ENCODE peak calls at places on chromosomes 3 and 15, in ten cellular contexts. V is activated CD4-positive, CD25-positive, alpha-beta regulatory T cell treated with anti-CD3 and anti-CD28 coated beads, Interleukin-2, amount 50 U/mL, for 72 hours; T is HCEC 1CT; L is CD8-positive, alpha-beta T cell; C is activated gamma-delta T cell treated with Interleukin-2 at 50 U/mL for 16 hours; U is AG09309; P is NCI-H526 treated with DMSO at 0.1 percent for 48 hours; I is NAMALWA; M is endothelial cell; Z is C1 segment of cervical spinal cord. E is an unnamed sample.
A peak's percentile ranks its signal among the peaks of the same experiment; 100 is the strongest.

GRCh38 chr3:116474356-116475200 is 29.3 kb upstream of the LSAMP start:
- DNase-seq in V (no peak), T (no peak), L (no peak), C (no peak), U (no peak), P (no peak), I (no peak), M (no peak), Z (no peak), E (peak; percentile 58)

GRCh38 chr3:177934001-177934891 is 602.0 kb upstream of the KCNMB2 start:
- DNase-seq in V (no peak), T (peak; percentile 32), L (no peak), C (no peak), U (peak; percentile 81), P (no peak), I (no peak), M (no peak), Z (no peak), E (peak; percentile 27)

GRCh38 chr3:107753494-107753893 is 230.7 kb downstream of the BBX start:
- DNase-seq in V (no peak), T (peak; percentile 33), L (no peak), C (peak; percentile 4), U (no peak), P (peak; percentile 36), I (peak; percentile 65), M (peak; percentile 67), Z (no peak), E (peak; percentile 29)

GRCh38 chr3:187914231-187914630 is 169.0 kb upstream of the BCL6 start:
- DNase-seq in V (no peak), T (no peak), L (no peak), C (no peak), U (no peak), P (no peak), I (no peak), M (no peak), Z (no peak), E (no peak)

GRCh38 chr15:76340802-76341365 is 4.3 kb downstream of the ISL2 start:
- DNase-seq in V (no peak), T (no peak), L (peak; percentile 27), C (no peak), U (no peak), P (peak; percentile 51), I (no peak), M (no peak), Z (no peak), E (no peak)

GRCh38 chr3:152760024-152760563 is 74.8 kb upstream of the P2RY1 start:
- DNase-seq in V (no peak), T (no peak), L (no peak), C (no peak), U (no peak), P (no peak), I (no peak), M (no peak), Z (no peak), E (no peak)

GRCh38 chr3:59246719-59247401 is 197.0 kb upstream of the CFAP20DC start:
- DNase-seq in V (no peak), T (no peak), L (no peak), C (no peak), U (no peak), P (no peak), I (peak; percentile 3), M (no peak), Z (no peak), E (no peak)

GRCh38 chr3:186722457-186722856 is 5.3 kb downstream of the KNG1 start:
- DNase-seq in V (no peak), T (peak; percentile 21), L (no peak), C (no peak), U (no peak), P (no peak), I (no peak), M (no peak), Z (no peak), E (peak; percentile 11)

GRCh38 chr15:36334059-36334458 is 245.4 kb upstream of the CDIN1 start:
- DNase-seq in V (no peak), T (peak; percentile 62), L (no peak), C (no peak), U (peak; percentile 8), P (no peak), I (no peak), M (no peak), Z (no peak), E (peak; percentile 89)

GRCh38 chr3:42590989-42591756 is 513 bp downstream of the SS18L2 start:
- DNase-seq in V (peak; percentile 38), T (no peak), L (no peak), C (no peak), U (no peak), P (no peak), I (no peak), M (peak; percentile 11), Z (no peak), E (no peak)

GRCh38 chr15:92897620-92898019 is 2.5 kb upstream of the CHD2 start:
- DNase-seq in V (no peak), T (no peak), L (no peak), C (no peak), U (no peak), P (no peak), I (no peak), M (no peak), Z (no peak), E (no peak)

GRCh38 chr3:59519094-59519493 is 469.3 kb upstream of the CFAP20DC start:
- DNase-seq in V (no peak), T (no peak), L (no peak), C (no peak), U (no peak), P (no peak), I (no peak), M (no peak), Z (no peak), E (no peak)

GRCh38 chr3:184766555-184767261 is 45.3 kb upstream of the VPS8 start:
- DNase-seq in V (no peak), T (no peak), L (no peak), C (no peak), U (no peak), P (peak; percentile 33), I (no peak), M (no peak), Z (no peak), E (peak; percentile 42)

GRCh38 chr3:128735884-128736283 is 9.9 kb downstream of the RAB7A start:
- DNase-seq in V (no peak), T (no peak), L (no peak), C (no peak), U (no peak), P (no peak), I (no peak), M (no peak), Z (no peak), E (no peak)

GRCh38 chr3:45593708-45594601 is 596 bp upstream of the LIMD1 start:
- DNase-seq in V (peak; percentile 81), T (peak; percentile 78), L (peak; percentile 60), C (peak; percentile 63), U (no peak), P (peak; percentile 64), I (peak; percentile 60), M (peak; percentile 73), Z (peak; percentile 56), E (peak; percentile 68)

GRCh38 chr15:85793641-85794597 is 806 bp downstream of the KLHL25 start:
- DNase-seq in V (peak; percentile 54), T (peak; percentile 25), L (peak; percentile 11), C (peak; percentile 27), U (no peak), P (no peak), I (peak; percentile 44), M (peak; percentile 50), Z (peak; percentile 40), E (peak; percentile 30)

GRCh38 chr15:71752085-71752484 is 58.3 kb upstream of the NR2E3 start:
- DNase-seq in V (no peak), T (no peak), L (no peak), C (no peak), U (no peak), P (no peak), I (no peak), M (no peak), Z (no peak), E (no peak)

GRCh38 chr15:39287322-39288195 is 293.3 kb upstream of the THBS1 start:
- DNase-seq in V (no peak), T (peak; percentile 65), L (no peak), C (no peak), U (no peak), P (no peak), I (no peak), M (no peak), Z (no peak), E (no peak)

GRCh38 chr3:190780524-190780923 is 82.0 kb downstream of the GMNC start:
- DNase-seq in V (no peak), T (peak; percentile 5), L (no peak), C (no peak), U (no peak), P (no peak), I (no peak), M (no peak), Z (no peak), E (no peak)

GRCh38 chr15:63983071-63983711 is 63.1 kb downstream of the DAPK2 start:
- DNase-seq in V (no peak), T (no peak), L (no peak), C (no peak), U (no peak), P (no peak), I (peak; percentile 22), M (no peak), Z (no peak), E (no peak)

GRCh38 chr3:50610181-50610971 is 1.2 kb downstream of the CISH start:
- DNase-seq in V (peak; percentile 43), T (no peak), L (no peak), C (no peak), U (no peak), P (no peak), I (no peak), M (no peak), Z (no peak), E (no peak)

GRCh38 chr3:182258538-182259177 is 534.6 kb upstream of the ATP11B start:
- DNase-seq in V (no peak), T (no peak), L (no peak), C (no peak), U (no peak), P (peak; percentile 38), I (peak; percentile 53), M (no peak), Z (no peak), E (peak; percentile 66)

GRCh38 chr15:20349774-20350498 is 191.7 kb downstream of the GOLGA6L6 start:
- DNase-seq in V (no peak), T (no peak), L (no peak), C (no peak), U (no peak), P (no peak), I (no peak), M (no peak), Z (no peak), E (no peak)

E was measured in fibroblast of lung.